ENCODE peak calls at places on chromosome 22, in five cellular contexts. One of them, this sample, is unnamed.

GRCh38 chr22:27919943-27920755 is 1.1 kb upstream of the PITPNB start:
- DNase-seq in RWPE2: no peak
- DNase-seq in cardiac muscle cell: peak
- DNase-seq in left lung: no peak
- DNase-seq in GM12865: no peak
- DNase-seq in this sample: no peak

GRCh38 chr22:41862530-41863266 is 29.8 kb downstream of the SREBF2 start:
- DNase-seq in RWPE2: no peak
- DNase-seq in cardiac muscle cell: no peak
- DNase-seq in left lung: no peak
- DNase-seq in GM12865: peak
- DNase-seq in this sample: no peak

GRCh38 chr22:47260551-47260950 is 498.1 kb downstream of the TBC1D22A start:
- DNase-seq in RWPE2: no peak
- DNase-seq in cardiac muscle cell: no peak
- DNase-seq in left lung: no peak
- DNase-seq in GM12865: no peak
- DNase-seq in this sample: no peak

GRCh38 chr22:35409783-35410662 is 10.1 kb downstream of the MCM5 start:
- DNase-seq in RWPE2: no peak
- DNase-seq in cardiac muscle cell: peak
- DNase-seq in left lung: peak
- DNase-seq in GM12865: peak
- DNase-seq in this sample: peak

GRCh38 chr22:42683599-42684283 is 34.5 kb upstream of the CYB5R3 start:
- DNase-seq in RWPE2: no peak
- DNase-seq in cardiac muscle cell: peak
- DNase-seq in left lung: no peak
- DNase-seq in GM12865: no peak
- DNase-seq in this sample: no peak

GRCh38 chr22:20425821-20426615 is 11.6 kb downstream of the SCARF2 start:
- DNase-seq in RWPE2: no peak
- DNase-seq in cardiac muscle cell: no peak
- DNase-seq in left lung: no peak
- DNase-seq in GM12865: no peak
- DNase-seq in this sample: no peak

GRCh38 chr22:44129614-44129976 is 51.1 kb upstream of the PARVG start:
- DNase-seq in RWPE2: no peak
- DNase-seq in cardiac muscle cell: peak
- DNase-seq in left lung: no peak
- DNase-seq in GM12865: no peak
- DNase-seq in this sample: no peak

GRCh38 chr22:41448189-41448808 is 1.7 kb upstream of the TOB2 start:
- DNase-seq in RWPE2: peak
- DNase-seq in cardiac muscle cell: peak
- DNase-seq in left lung: peak
- DNase-seq in GM12865: peak
- DNase-seq in this sample: peak

GRCh38 chr22:17842386-17842785 is 68.1 kb upstream of the BID start:
- DNase-seq in RWPE2: no peak
- DNase-seq in cardiac muscle cell: peak
- DNase-seq in left lung: no peak
- DNase-seq in GM12865: no peak
- DNase-seq in this sample: no peak

GRCh38 chr22:48256041-48256739 is 1493.7 kb downstream of the TBC1D22A start:
- DNase-seq in RWPE2: no peak
- DNase-seq in cardiac muscle cell: no peak
- DNase-seq in left lung: no peak
- DNase-seq in GM12865: no peak
- DNase-seq in this sample: no peak

GRCh38 chr22:29610780-29611179 is 7.3 kb downstream of the NF2 start:
- DNase-seq in RWPE2: no peak
- DNase-seq in cardiac muscle cell: no peak
- DNase-seq in left lung: no peak
- DNase-seq in GM12865: no peak
- DNase-seq in this sample: no peak

GRCh38 chr22:29607426-29607825 is 4.0 kb downstream of the NF2 start:
- DNase-seq in RWPE2: no peak
- DNase-seq in cardiac muscle cell: peak
- DNase-seq in left lung: no peak
- DNase-seq in GM12865: no peak
- DNase-seq in this sample: no peak

GRCh38 chr22:29606320-29606719 is 2.9 kb downstream of the NF2 start:
- DNase-seq in RWPE2: no peak
- DNase-seq in cardiac muscle cell: no peak
- DNase-seq in left lung: no peak
- DNase-seq in GM12865: no peak
- DNase-seq in this sample: no peak

GRCh38 chr22:29605236-29605850 is 1.9 kb downstream of the NF2 start:
- DNase-seq in RWPE2: no peak
- DNase-seq in cardiac muscle cell: no peak
- DNase-seq in left lung: no peak
- DNase-seq in GM12865: no peak
- DNase-seq in this sample: no peak

DNA sequence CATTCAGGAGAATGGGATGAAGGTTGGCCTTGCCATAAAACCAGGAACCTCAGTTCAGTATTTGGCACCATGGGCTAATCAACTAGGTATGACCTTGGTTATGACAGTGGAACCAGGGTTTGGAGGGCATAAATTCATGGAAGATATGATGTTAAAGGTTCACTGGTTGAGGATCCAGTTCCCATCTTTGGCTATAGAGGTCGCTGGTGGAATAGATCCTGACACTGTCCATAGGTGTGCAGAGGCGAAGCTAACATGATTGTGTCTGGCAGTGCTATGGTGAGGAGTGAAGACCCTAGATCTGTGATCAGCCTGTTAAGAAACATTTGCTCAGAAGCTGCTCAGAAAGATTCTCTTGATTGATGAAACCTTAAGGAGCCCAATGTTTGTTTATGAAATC is 5.7 kb downstream of the NF2 start:
- DNase-seq in RWPE2: no peak
- DNase-seq in cardiac muscle cell: no peak
- DNase-seq in left lung: no peak
- DNase-seq in GM12865: no peak
- DNase-seq in this sample: no peak
- TF ChIP-seq CTCF in RWPE2: no peak
- TF ChIP-seq CTCF in cardiac muscle cell: peak
- TF ChIP-seq CTCF in left lung: no peak
- TF ChIP-seq CTCF in GM12865: no peak
- TF ChIP-seq CTCF in this sample: no peak

DNA sequence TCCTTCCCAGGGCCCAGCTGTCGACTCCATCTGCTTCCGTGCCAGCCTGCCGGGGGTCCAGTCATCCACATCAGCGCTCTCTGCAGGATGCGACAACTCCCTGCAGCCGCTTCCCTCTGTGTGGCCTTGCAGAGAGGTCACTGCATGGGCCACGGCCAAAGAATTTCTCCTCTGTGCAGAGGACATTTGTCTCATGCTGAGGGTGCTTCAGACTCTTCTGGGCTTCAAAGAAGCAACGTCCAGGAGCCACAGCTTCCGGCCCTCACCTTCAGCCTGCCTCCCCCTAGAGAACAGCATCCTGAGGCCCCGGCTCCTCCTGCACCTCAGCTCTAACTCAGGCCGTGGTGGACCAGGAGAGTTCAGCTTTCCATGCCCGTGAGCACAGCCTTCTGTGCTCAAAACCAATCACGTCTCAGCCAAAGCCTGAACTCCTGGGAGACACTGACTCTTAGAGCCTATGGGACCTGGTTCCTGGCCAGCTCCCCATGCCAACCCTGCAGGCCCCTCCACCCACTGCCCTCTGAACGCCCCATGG is 258.9 kb downstream of the BRD1 start:
- DNase-seq in RWPE2: no peak
- DNase-seq in cardiac muscle cell: no peak
- DNase-seq in left lung: peak
- DNase-seq in GM12865: no peak
- DNase-seq in this sample: no peak
- TF ChIP-seq CTCF in RWPE2: no peak
- TF ChIP-seq CTCF in cardiac muscle cell: no peak
- TF ChIP-seq CTCF in left lung: no peak
- TF ChIP-seq CTCF in GM12865: no peak
- TF ChIP-seq CTCF in this sample: no peak

DNA sequence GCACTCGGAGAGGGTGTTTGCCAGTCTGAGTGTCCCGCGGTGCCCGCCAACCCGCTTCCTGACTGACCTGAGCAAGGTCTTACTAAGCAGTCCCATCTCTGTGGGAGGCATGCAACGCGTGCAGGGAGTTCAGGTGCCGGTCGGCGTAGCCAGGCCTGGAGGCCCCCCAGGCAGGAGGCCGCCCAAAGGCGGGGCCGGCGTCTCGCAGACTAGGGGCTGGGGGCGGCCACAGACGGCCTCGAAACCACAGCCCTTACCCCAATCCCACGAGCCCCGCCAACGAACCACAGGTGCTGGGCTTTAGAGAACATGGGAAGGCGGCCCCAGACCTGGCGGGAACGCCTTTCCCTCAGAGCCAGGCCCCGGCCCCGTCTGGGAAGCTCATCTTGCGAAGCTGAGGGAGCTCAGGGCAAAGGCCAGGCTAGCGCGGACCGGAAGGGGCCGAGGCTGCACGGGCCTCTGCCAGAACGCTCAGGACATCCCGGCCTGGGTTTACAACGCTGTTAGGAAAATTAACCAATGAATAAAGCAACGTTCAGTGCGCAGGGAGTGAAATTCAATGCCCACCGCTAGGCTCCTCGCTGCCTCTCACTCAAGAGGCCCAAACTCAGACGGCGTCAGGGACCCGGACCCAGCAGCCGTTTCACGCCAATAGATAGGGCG is 2.1 kb upstream of the MTFP1 start:
- DNase-seq in RWPE2: peak
- DNase-seq in cardiac muscle cell: no peak
- DNase-seq in left lung: peak
- DNase-seq in GM12865: peak
- DNase-seq in this sample: peak
- TF ChIP-seq CTCF in RWPE2: no peak
- TF ChIP-seq CTCF in cardiac muscle cell: peak
- TF ChIP-seq CTCF in left lung: no peak
- TF ChIP-seq CTCF in GM12865: no peak
- TF ChIP-seq CTCF in this sample: no peak

DNA sequence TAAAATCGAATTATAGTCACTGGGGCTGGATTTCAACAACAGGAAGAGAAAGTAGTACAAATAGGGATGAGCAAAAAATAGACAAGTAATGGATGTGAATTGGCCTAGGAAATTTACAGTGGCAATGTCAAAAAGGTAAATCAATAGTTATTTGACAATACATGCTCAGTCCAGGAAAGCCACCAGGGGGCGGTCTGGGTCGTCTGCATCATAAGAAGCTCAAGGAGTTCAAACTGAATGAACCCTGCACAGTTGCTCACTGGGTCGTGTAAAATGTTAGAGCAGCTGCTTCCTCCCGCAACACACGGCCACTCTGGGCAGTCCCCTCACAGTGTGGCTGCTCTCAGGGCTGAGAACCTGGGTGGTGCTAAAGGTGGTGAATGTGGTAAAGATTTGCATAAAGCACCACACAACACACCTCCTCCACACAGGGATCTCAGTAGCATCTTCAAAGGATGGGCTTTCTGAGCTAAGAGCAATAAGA is 85.9 kb downstream of the ZNF280B start:
- DNase-seq in RWPE2: no peak
- DNase-seq in cardiac muscle cell: peak
- DNase-seq in left lung: no peak
- DNase-seq in GM12865: peak
- DNase-seq in this sample: peak
- TF ChIP-seq CTCF in RWPE2: peak
- TF ChIP-seq CTCF in cardiac muscle cell: peak
- TF ChIP-seq CTCF in left lung: peak
- TF ChIP-seq CTCF in GM12865: peak
- TF ChIP-seq CTCF in this sample: peak

DNA sequence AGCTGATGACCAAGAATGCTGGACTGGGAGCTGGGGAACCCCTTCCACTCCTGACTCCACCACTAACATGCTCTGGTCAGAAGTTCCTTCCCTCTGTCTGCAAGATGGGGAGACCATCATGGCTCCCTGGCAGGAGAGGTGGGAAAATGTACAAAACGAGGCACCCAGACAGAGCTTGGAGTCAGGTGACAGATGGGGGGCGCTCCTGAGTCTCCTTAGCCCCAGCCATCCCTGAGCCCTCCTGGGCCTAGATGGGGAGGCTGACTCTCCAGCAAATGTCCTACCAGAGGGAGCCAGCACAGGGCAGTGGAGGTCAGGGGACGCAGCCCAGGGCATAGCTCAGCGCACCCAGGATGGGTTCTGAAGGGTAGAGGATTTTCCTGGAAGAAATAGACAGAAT is 20.0 kb downstream of the KCNJ4 start:
- DNase-seq in RWPE2: no peak
- DNase-seq in cardiac muscle cell: no peak
- DNase-seq in left lung: no peak
- DNase-seq in GM12865: no peak
- DNase-seq in this sample: no peak
- TF ChIP-seq CTCF in RWPE2: no peak
- TF ChIP-seq CTCF in cardiac muscle cell: no peak
- TF ChIP-seq CTCF in left lung: no peak
- TF ChIP-seq CTCF in GM12865: peak
- TF ChIP-seq CTCF in this sample: no peak

GRCh38 chr22:45418056-45418769 is 4.7 kb downstream of the RIBC2 start:
- DNase-seq in RWPE2: no peak
- DNase-seq in cardiac muscle cell: no peak
- DNase-seq in left lung: no peak
- DNase-seq in GM12865: no peak
- DNase-seq in this sample: no peak
- TF ChIP-seq CTCF in RWPE2: no peak
- TF ChIP-seq CTCF in cardiac muscle cell: no peak
- TF ChIP-seq CTCF in left lung: no peak
- TF ChIP-seq CTCF in GM12865: no peak
- TF ChIP-seq CTCF in this sample: no peak

DNA sequence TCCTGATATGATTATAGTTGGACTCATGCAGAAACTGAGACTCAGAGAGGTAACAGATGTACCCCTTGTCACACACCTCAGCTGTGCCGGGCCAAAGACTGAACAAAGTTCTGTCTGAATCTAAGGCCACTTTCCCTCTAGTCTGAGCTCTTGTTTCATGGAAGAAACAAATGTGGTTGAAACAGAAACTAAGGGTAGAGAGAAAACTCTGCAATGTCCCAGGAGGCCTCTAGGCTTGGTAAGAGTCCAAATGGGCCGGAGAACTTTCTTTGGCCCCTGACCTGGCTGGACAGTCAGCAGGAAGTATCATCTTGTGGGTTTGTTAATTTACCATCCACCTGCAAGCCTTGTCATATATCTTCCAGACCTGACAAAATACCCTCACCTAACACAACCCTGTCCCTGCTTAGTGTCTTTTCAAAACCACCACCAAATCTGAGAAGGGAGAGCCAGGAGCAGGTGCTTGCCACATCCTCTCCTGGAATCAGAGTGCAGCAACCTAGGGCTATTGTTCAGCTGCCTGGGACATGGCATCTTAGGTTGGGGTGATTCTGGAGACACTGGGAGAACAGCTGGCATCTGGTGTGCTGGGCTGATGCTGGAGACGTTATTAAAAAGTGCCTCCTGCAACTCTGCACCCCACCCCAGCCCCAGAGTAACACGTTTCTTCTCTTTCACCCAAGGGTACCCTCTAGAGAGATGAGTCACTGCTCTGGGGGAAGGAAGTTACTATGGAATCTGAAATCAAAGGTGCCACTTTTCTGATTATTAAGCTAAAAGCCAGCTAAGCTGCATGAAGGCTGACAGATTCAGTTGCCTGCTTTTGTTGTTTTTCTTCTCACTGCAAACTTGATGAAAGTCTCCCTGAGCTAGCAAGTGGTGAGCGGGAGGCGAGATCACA is 126.3 kb upstream of the TIMP3 start:
- DNase-seq in RWPE2: no peak
- DNase-seq in cardiac muscle cell: peak
- DNase-seq in left lung: no peak
- DNase-seq in GM12865: no peak
- DNase-seq in this sample: no peak
- TF ChIP-seq CTCF in RWPE2: no peak
- TF ChIP-seq CTCF in cardiac muscle cell: peak
- TF ChIP-seq CTCF in left lung: no peak
- TF ChIP-seq CTCF in GM12865: no peak
- TF ChIP-seq CTCF in this sample: peak

GRCh38 chr22:19038728-19039447 is 83.3 kb downstream of the DGCR2 start:
- DNase-seq in RWPE2: peak
- DNase-seq in cardiac muscle cell: no peak
- DNase-seq in left lung: peak
- DNase-seq in GM12865: no peak
- DNase-seq in this sample: peak
- TF ChIP-seq CTCF in RWPE2: no peak
- TF ChIP-seq CTCF in cardiac muscle cell: no peak
- TF ChIP-seq CTCF in left lung: no peak
- TF ChIP-seq CTCF in GM12865: no peak
- TF ChIP-seq CTCF in this sample: no peak

This sample was measured in lower lobe of right lung.